ENCODE peak calls at places on chromosomes 6 and 20, in five cellular contexts. K is tibial nerve, V is IMR-90, I is heart left ventricle, Q is psoas muscle. O is an unnamed sample. For H3K9me3, the result is how much of the 10 kb centered on the place peaks cover.

GRCh38 chr6:36753671-36754485 is 56.3 kb downstream of the RAB44 start:
- DNase-seq in Q (no peak), K (no peak), V (no peak), I (no peak), O (peak)

GRCh38 chr6:121596441-121596840 is 161.0 kb downstream of the GJA1 start:
- DNase-seq in Q (no peak), I (no peak), K (no peak), V (no peak), O (no peak)

GRCh38 chr6:72724545-72724944 is 102.7 kb downstream of the KCNQ5 start:
- DNase-seq in V (no peak), Q (no peak), I (no peak), K (no peak), O (no peak)

GRCh38 chr6:43517503-43518357 is 841 bp downstream of the POLR1C start:
- DNase-seq in I (no peak), Q (no peak), K (no peak), V (peak), O (no peak)

GRCh38 chr6:42239736-42240375 is 22.2 kb upstream of the MRPS10 start:
- DNase-seq in K (no peak), I (no peak), V (peak), Q (no peak), O (no peak)

GRCh38 chr6:2378891-2379652 is 133.7 kb upstream of the GMDS start:
- DNase-seq in I (no peak), Q (no peak), V (peak), K (no peak), O (no peak)

GRCh38 chr20:60477958-60478357 is 519.7 kb downstream of the CDH26 start:
- DNase-seq in Q (no peak), I (no peak), V (no peak), K (no peak), O (no peak)

GRCh38 chr20:59813948-59814834 is 119.2 kb downstream of the SYCP2 start:
- DNase-seq in V (no peak), Q (no peak), I (peak), K (peak), O (no peak)

GRCh38 chr6:121335111-121336008 is 1.1 kb upstream of the TBC1D32 start:
- DNase-seq in V (no peak), Q (no peak), I (no peak), K (no peak), O (no peak)

GRCh38 chr6:52331793-52332457 is 30.0 kb upstream of the PAQR8 start:
- DNase-seq in Q (no peak), V (no peak), I (no peak), K (no peak), O (no peak)

GRCh38 chr6:3997144-3997770 is 81.7 kb downstream of the FAM217A start:
- DNase-seq in I (no peak), Q (no peak), K (no peak), V (peak), O (no peak)

GRCh38 chr6:106939208-106939607 is 35.3 kb downstream of the CD24 start:
- DNase-seq in K (no peak), Q (no peak), I (no peak), V (no peak), O (no peak)

GRCh38 chr20:31604567-31605030 is 490 bp upstream of the ID1 start:
- DNase-seq in Q (no peak), V (no peak), I (no peak), K (no peak), O (peak)

GRCh38 chr6:9878535-9878934 is 536.3 kb downstream of the TFAP2A start:
- DNase-seq in K (no peak), Q (no peak), V (no peak), I (no peak), O (no peak)
- H3K9me3 ChIP-seq in K (under half), Q (under half), V (under half), I (under half), O (under half)

GRCh38 chr6:140427842-140428241 is 1053.4 kb upstream of the CITED2 start:
- DNase-seq in K (no peak), I (no peak), V (no peak), Q (no peak), O (no peak)
- TF ChIP-seq CTCF in K (no peak), I (no peak), V (no peak), Q (no peak), O (peak)

DNA sequence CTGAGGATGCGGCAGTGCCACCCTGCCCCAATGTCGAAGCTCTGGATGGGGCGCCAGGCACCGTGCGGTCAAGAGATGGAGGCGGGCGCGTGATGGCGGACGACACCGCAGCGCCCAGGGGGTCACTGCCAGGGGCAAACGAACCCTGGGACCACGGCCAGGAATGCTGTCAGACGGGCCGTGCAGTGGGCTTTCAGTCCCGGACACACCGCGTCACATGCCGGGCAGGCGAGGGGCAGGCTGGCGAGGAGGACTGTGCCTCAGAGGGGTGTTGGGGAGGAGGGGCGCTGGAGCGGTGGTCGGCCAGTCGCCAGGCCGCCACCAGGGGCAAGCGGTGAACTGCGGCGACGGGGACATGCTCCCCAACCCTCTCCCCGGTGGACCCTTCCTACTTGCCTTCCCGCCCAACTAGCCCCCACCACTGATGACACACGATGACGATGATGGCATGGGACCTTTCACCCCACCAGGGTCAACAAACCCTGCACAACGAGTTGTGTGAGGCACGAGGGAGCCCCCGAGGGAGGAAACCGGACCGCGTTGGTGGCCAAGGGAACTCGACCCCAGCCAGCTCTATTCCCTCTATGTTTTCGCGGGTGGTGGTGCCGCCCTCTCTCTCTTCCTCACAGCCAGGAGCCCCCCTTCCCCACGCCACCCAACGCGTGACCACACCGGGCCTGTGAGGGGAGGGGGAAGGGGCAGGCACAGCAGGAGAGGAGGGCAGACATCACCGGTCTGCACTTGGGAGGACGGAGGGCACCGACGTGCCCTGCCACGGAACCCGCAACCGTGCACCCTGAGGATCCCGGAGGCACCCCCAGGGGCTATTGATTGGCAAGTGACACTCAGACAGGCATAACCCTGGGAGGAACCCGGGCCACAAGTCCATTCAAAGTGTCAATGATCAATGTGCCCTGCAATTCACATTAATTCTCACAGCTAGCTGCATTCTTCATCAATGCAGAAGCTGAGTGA is 1960.9 kb upstream of the DEFB115 start:
- DNase-seq in I (no peak), Q (peak), K (no peak), V (no peak), O (no peak)
- H3K9me3 ChIP-seq in I (under half), Q (under half), K (under half), V (under half), O (under half)

GRCh38 chr20:53493201-53493908 is 100.3 kb downstream of the ZNF217 start:
- DNase-seq in I (no peak), K (no peak), Q (no peak), V (no peak), O (no peak)
- TF ChIP-seq CTCF in I (no peak), K (no peak), Q (peak), V (no peak), O (peak)